ENCODE peak calls at places on chromosomes 16 and 17, in six cellular contexts. H, D, S, P, Z and V are unnamed samples.

GRCh38 chr17:68821860-68822693 is 133.1 kb downstream of the ABCA8 start:
- DNase-seq in P (no peak), Z (no peak), D (no peak), S (peak; percentile 92), H (no peak), V (no peak)

GRCh38 chr17:40548491-40548981 is 16.7 kb downstream of the CCR7 start:
- DNase-seq in P (no peak), H (peak; percentile 35), Z (no peak), D (no peak), S (no peak), V (no peak)

GRCh38 chr17:36850794-36851193 is 86.5 kb upstream of the LHX1 start:
- DNase-seq in H (no peak), P (no peak), Z (no peak), S (peak; percentile 62), D (no peak), V (no peak)

GRCh38 chr16:57627184-57627871 is 1.1 kb upstream of the ADGRG1 start:
- DNase-seq in Z (no peak), S (peak; percentile 89), H (no peak), P (no peak), D (peak; percentile 53), V (no peak)

GRCh38 chr16:22938647-22939046 is 124.7 kb downstream of the HS3ST2 start:
- DNase-seq in S (no peak), D (no peak), Z (no peak), H (no peak), P (no peak), V (no peak)

GRCh38 chr17:8176197-8176940 is at the start of gene TMEM107:
- DNase-seq in H (peak; percentile 90), D (peak; percentile 76), P (no peak), Z (peak; percentile 82), S (peak; percentile 81), V (peak; percentile 59)

GRCh38 chr16:75099075-75099667 is 17.4 kb downstream of the LDHD start:
- DNase-seq in D (no peak), Z (no peak), P (no peak), H (no peak), S (no peak), V (no peak)

GRCh38 chr17:57874434-57875108 is 24.7 kb upstream of the MRPS23 start:
- DNase-seq in P (no peak), Z (peak; percentile 92), S (peak; percentile 97), H (peak; percentile 74), D (peak; percentile 78), V (peak; percentile 81)

GRCh38 chr17:76673729-76674128 is 30.2 kb upstream of the ST6GALNAC1 start:
- DNase-seq in H (no peak), P (no peak), D (no peak), S (no peak), Z (no peak), V (no peak)

GRCh38 chr16:31331807-31332301 is 23.1 kb upstream of the ITGAX start:
- DNase-seq in P (no peak), D (peak; percentile 29), S (no peak), Z (peak; percentile 54), H (no peak), V (no peak)

GRCh38 chr16:84098939-84099338 is 17.8 kb downstream of the MBTPS1 start:
- DNase-seq in S (peak; percentile 38), H (no peak), P (no peak), Z (no peak), D (no peak), V (no peak)

GRCh38 chr17:55208078-55208812 is 56.5 kb upstream of the HLF start:
- DNase-seq in P (no peak), Z (no peak), S (no peak), H (no peak), D (no peak), V (no peak)